ENCODE peak calls at places on chromosomes 2 and 18, in four cellular contexts. One of them, this sample, is unnamed.

GRCh38 chr2:179440642-179441251 is 176.1 kb upstream of the SESTD1 start:
- DNase-seq in GM23248: peak; percentile 46
- DNase-seq in endothelial cell of umbilical vein: no peak
- DNase-seq in fibroblast of lung: peak; percentile 23
- DNase-seq in this sample: no peak

GRCh38 chr2:41935004-41935401 is 112.8 kb upstream of the PKDCC start:
- DNase-seq in GM23248: no peak
- DNase-seq in endothelial cell of umbilical vein: no peak
- DNase-seq in fibroblast of lung: no peak
- DNase-seq in this sample: no peak

GRCh38 chr18:57959278-57959677 is 84.7 kb upstream of the NEDD4L start:
- DNase-seq in GM23248: peak; percentile 78
- DNase-seq in endothelial cell of umbilical vein: peak; percentile 59
- DNase-seq in fibroblast of lung: peak; percentile 56
- DNase-seq in this sample: peak; percentile 72

GRCh38 chr2:12005886-12006681 is 259.7 kb downstream of the LPIN1 start:
- DNase-seq in GM23248: no peak
- DNase-seq in endothelial cell of umbilical vein: peak; percentile 51
- DNase-seq in fibroblast of lung: peak; percentile 66
- DNase-seq in this sample: peak; percentile 70

GRCh38 chr2:28094794-28095193 is 204.3 kb downstream of the BABAM2 start:
- DNase-seq in GM23248: no peak
- DNase-seq in endothelial cell of umbilical vein: peak; percentile 85
- DNase-seq in fibroblast of lung: peak; percentile 32
- DNase-seq in this sample: no peak

GRCh38 chr18:23077493-23078256 is 57.6 kb upstream of the CABLES1 start:
- DNase-seq in GM23248: no peak
- DNase-seq in endothelial cell of umbilical vein: peak; percentile 24
- DNase-seq in fibroblast of lung: no peak
- DNase-seq in this sample: no peak

GRCh38 chr2:142315353-142315752 is 184.5 kb upstream of the LRP1B start:
- DNase-seq in GM23248: no peak
- DNase-seq in endothelial cell of umbilical vein: no peak
- DNase-seq in fibroblast of lung: peak; percentile 81
- DNase-seq in this sample: no peak

GRCh38 chr2:222423632-222424280 is 587 bp upstream of the SGPP2 start:
- DNase-seq in GM23248: no peak
- DNase-seq in endothelial cell of umbilical vein: no peak
- DNase-seq in fibroblast of lung: peak; percentile 3
- DNase-seq in this sample: peak; percentile 66

GRCh38 chr18:13376298-13376840 is 157.8 kb downstream of the LDLRAD4 start:
- DNase-seq in GM23248: no peak
- DNase-seq in endothelial cell of umbilical vein: no peak
- DNase-seq in fibroblast of lung: peak; percentile 49
- DNase-seq in this sample: no peak

GRCh38 chr18:63207825-63208224 is 111.7 kb downstream of the BCL2 start:
- DNase-seq in GM23248: no peak
- DNase-seq in endothelial cell of umbilical vein: no peak
- DNase-seq in fibroblast of lung: no peak
- DNase-seq in this sample: no peak

GRCh38 chr18:13216732-13217465 is 1.7 kb upstream of the LDLRAD4 start:
- DNase-seq in GM23248: peak; percentile 24
- DNase-seq in endothelial cell of umbilical vein: peak; percentile 22
- DNase-seq in fibroblast of lung: peak; percentile 31
- DNase-seq in this sample: no peak

DNA sequence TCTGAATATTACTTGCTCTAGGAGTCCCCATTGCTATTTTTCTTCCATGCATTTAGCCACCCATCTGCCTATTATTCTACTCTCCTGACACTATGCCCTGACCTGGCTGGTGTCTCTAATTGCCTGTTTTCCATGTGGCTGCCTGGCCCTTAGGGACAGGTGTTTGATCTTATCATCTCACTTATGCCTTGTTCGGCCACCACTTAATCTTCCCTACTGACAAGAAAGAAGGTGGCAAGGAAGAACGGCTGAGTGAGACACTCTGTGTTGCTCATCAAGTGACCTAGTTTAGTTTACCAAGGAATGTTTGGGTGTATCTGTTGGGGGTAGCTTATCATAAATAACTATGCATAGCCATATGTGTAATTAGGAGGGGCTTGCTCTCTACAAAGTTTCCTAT is 50.4 kb upstream of the RAPH1 start:
- DNase-seq in GM23248: peak; percentile 61
- DNase-seq in endothelial cell of umbilical vein: no peak
- DNase-seq in fibroblast of lung: no peak
- DNase-seq in this sample: no peak
- H3K4me2 ChIP-seq in GM23248: peak overlapping the region; percentile 75
- H3K4me2 ChIP-seq in endothelial cell of umbilical vein: no peak overlapping the region
- H3K4me2 ChIP-seq in fibroblast of lung: no peak overlapping the region
- H3K4me2 ChIP-seq in this sample: no peak overlapping the region

DNA sequence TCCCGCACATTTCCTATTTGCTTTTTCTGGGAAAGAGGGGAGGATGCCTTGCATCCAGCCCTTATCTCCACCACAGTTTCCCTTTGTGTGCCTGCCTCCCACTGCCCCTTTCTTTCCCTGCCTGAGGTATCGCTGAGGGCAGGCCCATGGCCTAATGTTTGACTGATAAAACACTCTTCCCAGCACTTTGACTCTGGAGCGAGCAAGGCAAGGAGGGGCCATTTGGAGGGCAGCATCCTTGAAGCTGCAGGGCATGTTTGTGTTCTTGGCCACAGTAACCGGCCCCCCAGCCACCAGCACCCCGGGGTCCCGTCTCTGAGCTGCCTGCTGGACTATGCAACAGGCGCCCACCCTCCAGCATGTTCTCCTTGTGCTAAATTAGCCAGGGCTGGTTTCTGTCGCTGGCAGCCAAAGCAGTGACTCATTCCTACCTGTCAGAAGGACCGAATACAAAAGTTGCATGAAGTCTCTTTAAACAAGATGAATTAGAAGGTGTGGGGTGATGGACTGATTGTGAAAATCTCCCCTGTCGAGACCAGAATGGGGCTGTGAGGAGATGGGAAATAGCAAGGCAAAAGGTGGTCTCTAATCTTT is 50.7 kb downstream of the BCL2L11 start:
- DNase-seq in GM23248: no peak
- DNase-seq in endothelial cell of umbilical vein: no peak
- DNase-seq in fibroblast of lung: no peak
- DNase-seq in this sample: peak; percentile 43
- H3K4me1 ChIP-seq in GM23248: peaks cover 7% of the 10 kb centered on the region
- H3K4me1 ChIP-seq in endothelial cell of umbilical vein: peaks cover 8% of the 10 kb centered on the region
- H3K4me1 ChIP-seq in fibroblast of lung: peaks cover 8% of the 10 kb centered on the region
- H3K4me1 ChIP-seq in this sample: peaks cover 28% of the 10 kb centered on the region

DNA sequence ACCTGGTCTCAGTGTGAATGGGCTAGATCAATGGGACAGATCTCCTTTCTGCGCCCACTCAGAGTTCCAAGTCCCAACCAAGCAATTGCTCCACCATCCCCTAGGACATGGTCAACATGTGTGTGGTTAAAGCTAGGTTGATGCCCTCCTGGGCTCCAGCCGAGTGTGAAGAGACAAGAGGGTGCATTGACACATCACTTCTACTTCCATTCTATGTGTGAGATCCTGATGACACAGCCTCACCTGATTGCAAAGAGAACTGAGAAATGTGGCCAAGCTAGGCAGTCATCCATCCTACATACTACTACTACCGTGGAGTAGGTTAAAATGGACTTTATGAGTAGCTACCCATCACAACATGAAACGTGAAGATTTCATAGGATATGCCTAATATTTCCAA is 106.8 kb downstream of the NCKAP5 start:
- DNase-seq in GM23248: no peak
- DNase-seq in endothelial cell of umbilical vein: no peak
- DNase-seq in fibroblast of lung: no peak
- DNase-seq in this sample: no peak
- H3K9ac ChIP-seq in GM23248: no peak overlapping the region
- H3K9ac ChIP-seq in endothelial cell of umbilical vein: no peak overlapping the region
- H3K9ac ChIP-seq in fibroblast of lung: no peak overlapping the region
- H3K9ac ChIP-seq in this sample: no peak overlapping the region

GRCh38 chr2:237180987-237181386 is 95.3 kb downstream of the COPS8 start:
- DNase-seq in GM23248: no peak
- DNase-seq in endothelial cell of umbilical vein: no peak
- DNase-seq in fibroblast of lung: no peak
- DNase-seq in this sample: no peak

GRCh38 chr2:237182422-237183123 is 96.9 kb downstream of the COPS8 start:
- DNase-seq in GM23248: no peak
- DNase-seq in endothelial cell of umbilical vein: no peak
- DNase-seq in fibroblast of lung: no peak
- DNase-seq in this sample: no peak

GRCh38 chr2:237184192-237184922 is 98.7 kb downstream of the COPS8 start:
- DNase-seq in GM23248: peak; percentile 85
- DNase-seq in endothelial cell of umbilical vein: no peak
- DNase-seq in fibroblast of lung: peak; percentile 89
- DNase-seq in this sample: peak; percentile 26

GRCh38 chr2:237181844-237182243 is 96.2 kb downstream of the COPS8 start:
- DNase-seq in GM23248: peak; percentile 90
- DNase-seq in endothelial cell of umbilical vein: no peak
- DNase-seq in fibroblast of lung: peak; percentile 95
- DNase-seq in this sample: peak; percentile 17

GRCh38 chr2:237184923-237185580 is 99.4 kb downstream of the COPS8 start:
- DNase-seq in GM23248: no peak
- DNase-seq in endothelial cell of umbilical vein: no peak
- DNase-seq in fibroblast of lung: no peak
- DNase-seq in this sample: no peak
- H3K4me2 ChIP-seq in GM23248: no peak overlapping the region
- H3K4me2 ChIP-seq in endothelial cell of umbilical vein: no peak overlapping the region
- H3K4me2 ChIP-seq in fibroblast of lung: no peak overlapping the region
- H3K4me2 ChIP-seq in this sample: no peak overlapping the region

GRCh38 chr2:98452396-98453027 is 7.9 kb downstream of the INPP4A start:
- DNase-seq in GM23248: no peak
- DNase-seq in endothelial cell of umbilical vein: no peak
- DNase-seq in fibroblast of lung: no peak
- DNase-seq in this sample: no peak
- H3K4me1 ChIP-seq in GM23248: peaks cover 12% of the 10 kb centered on the region
- H3K4me1 ChIP-seq in endothelial cell of umbilical vein: peaks cover 14% of the 10 kb centered on the region
- H3K4me1 ChIP-seq in fibroblast of lung: peaks cover 9% of the 10 kb centered on the region
- H3K4me1 ChIP-seq in this sample: peaks cover 28% of the 10 kb centered on the region

DNA sequence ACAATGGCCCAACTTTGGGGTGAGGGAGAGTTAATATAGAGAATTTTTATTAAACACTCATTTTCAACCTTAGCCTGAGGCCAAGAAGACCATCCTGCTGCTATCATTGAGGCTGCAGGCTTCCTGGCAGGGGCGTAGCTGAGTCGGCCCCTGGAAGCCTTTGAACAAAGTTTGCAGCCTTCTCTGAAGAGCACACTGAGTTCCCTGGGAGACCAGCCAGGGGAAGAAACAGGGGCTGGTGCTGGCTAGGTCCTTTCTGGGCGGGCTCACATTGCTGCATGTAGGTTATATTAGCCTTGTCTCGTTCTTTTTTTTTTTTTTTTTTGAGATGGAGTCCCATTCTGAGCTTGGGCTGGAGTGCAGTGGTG is 126.8 kb upstream of the HS6ST1 start:
- DNase-seq in GM23248: no peak
- DNase-seq in endothelial cell of umbilical vein: no peak
- DNase-seq in fibroblast of lung: no peak
- DNase-seq in this sample: no peak
- H3K9ac ChIP-seq in GM23248: no peak overlapping the region
- H3K9ac ChIP-seq in endothelial cell of umbilical vein: no peak overlapping the region
- H3K9ac ChIP-seq in fibroblast of lung: no peak overlapping the region
- H3K9ac ChIP-seq in this sample: no peak overlapping the region